ENCODE peak calls at places on chromosome 7, in eight cellular contexts. J is body of pancreas, O is tibial nerve, Z is tibial artery, E is hepatocyte, S is heart right ventricle, N is PC-3, Q is GM23248. W is an unnamed sample. For H3K4me1, the result is how much of the 10 kb centered on the place peaks cover.

GRCh38 chr7:4184653-4185052 is 497.4 kb upstream of the FOXK1 start:
- DNase-seq in J (no peak), O (no peak), Z (no peak), E (no peak), S (no peak), N (no peak), Q (no peak), W (no peak)

GRCh38 chr7:122301858-122302745 is 2.4 kb downstream of the FEZF1 start:
- DNase-seq in J (no peak), O (no peak), Z (no peak), E (peak), S (no peak), N (no peak), Q (peak), W (no peak)

GRCh38 chr7:18086165-18087030 is 58.8 kb upstream of the PRPS1L1 start:
- DNase-seq in J (peak), O (no peak), Z (peak), E (peak), S (peak), N (peak), Q (peak), W (peak)

GRCh38 chr7:38863609-38864291 is 45.2 kb downstream of the VPS41 start:
- DNase-seq in J (peak), O (no peak), Z (no peak), E (peak), S (no peak), N (peak), Q (no peak), W (no peak)

GRCh38 chr7:85829817-85830432 is 643.1 kb upstream of the SEMA3D start:
- DNase-seq in J (no peak), O (no peak), Z (no peak), E (peak), S (no peak), N (peak), Q (peak), W (no peak)

GRCh38 chr7:105934577-105935185 is 28.4 kb upstream of the CDHR3 start:
- DNase-seq in J (peak), O (no peak), Z (no peak), E (peak), S (no peak), N (peak), Q (peak), W (no peak)

GRCh38 chr7:74405191-74405898 is 48.4 kb upstream of the GTF2IRD1 start:
- DNase-seq in J (no peak), O (no peak), Z (no peak), E (no peak), S (peak), N (no peak), Q (peak), W (peak)

GRCh38 chr7:17298102-17298839 is at the start of gene AHR:
- DNase-seq in J (peak), O (peak), Z (peak), E (peak), S (peak), N (peak), Q (peak), W (peak)

GRCh38 chr7:112173214-112173905 is 32.8 kb downstream of the DOCK4 start:
- DNase-seq in J (no peak), O (no peak), Z (no peak), E (no peak), S (no peak), N (no peak), Q (no peak), W (peak)

GRCh38 chr7:29146082-29146706 is at the start of gene CPVL:
- DNase-seq in J (peak), O (peak), Z (peak), E (peak), S (peak), N (peak), Q (peak), W (peak)

GRCh38 chr7:104207348-104207730 is 474 bp downstream of the ORC5 start:
- DNase-seq in J (no peak), O (no peak), Z (no peak), E (no peak), S (no peak), N (peak), Q (peak), W (no peak)

GRCh38 chr7:66413379-66414114 is 208.4 kb downstream of the TPST1 start:
- DNase-seq in J (peak), O (peak), Z (peak), E (peak), S (peak), N (peak), Q (peak), W (peak)

GRCh38 chr7:3321745-3322144 is 20.7 kb downstream of the SDK1 start:
- DNase-seq in J (no peak), O (no peak), Z (no peak), E (no peak), S (no peak), N (no peak), Q (no peak), W (no peak)

GRCh38 chr7:87231715-87232114 is 12.2 kb upstream of the TMEM243 start:
- DNase-seq in J (no peak), O (no peak), Z (no peak), E (no peak), S (no peak), N (no peak), Q (no peak), W (no peak)

GRCh38 chr7:27361522-27361921 is 118.9 kb downstream of the EVX1 start:
- DNase-seq in J (no peak), O (no peak), Z (no peak), E (peak), S (no peak), N (no peak), Q (no peak), W (no peak)

GRCh38 chr7:35249537-35249907 is 4.4 kb downstream of the TBX20 start:
- DNase-seq in J (no peak), O (no peak), Z (no peak), E (no peak), S (no peak), N (peak), Q (no peak), W (peak)

GRCh38 chr7:44632196-44632595 is 25.8 kb downstream of the OGDH start:
- DNase-seq in J (no peak), O (no peak), Z (no peak), E (no peak), S (no peak), N (no peak), Q (no peak), W (no peak)
- H3K4me1 ChIP-seq in J (under half), O (half or more), Z (under half), E (half or more), S (half or more), N (under half), Q (under half), W (under half)

DNA sequence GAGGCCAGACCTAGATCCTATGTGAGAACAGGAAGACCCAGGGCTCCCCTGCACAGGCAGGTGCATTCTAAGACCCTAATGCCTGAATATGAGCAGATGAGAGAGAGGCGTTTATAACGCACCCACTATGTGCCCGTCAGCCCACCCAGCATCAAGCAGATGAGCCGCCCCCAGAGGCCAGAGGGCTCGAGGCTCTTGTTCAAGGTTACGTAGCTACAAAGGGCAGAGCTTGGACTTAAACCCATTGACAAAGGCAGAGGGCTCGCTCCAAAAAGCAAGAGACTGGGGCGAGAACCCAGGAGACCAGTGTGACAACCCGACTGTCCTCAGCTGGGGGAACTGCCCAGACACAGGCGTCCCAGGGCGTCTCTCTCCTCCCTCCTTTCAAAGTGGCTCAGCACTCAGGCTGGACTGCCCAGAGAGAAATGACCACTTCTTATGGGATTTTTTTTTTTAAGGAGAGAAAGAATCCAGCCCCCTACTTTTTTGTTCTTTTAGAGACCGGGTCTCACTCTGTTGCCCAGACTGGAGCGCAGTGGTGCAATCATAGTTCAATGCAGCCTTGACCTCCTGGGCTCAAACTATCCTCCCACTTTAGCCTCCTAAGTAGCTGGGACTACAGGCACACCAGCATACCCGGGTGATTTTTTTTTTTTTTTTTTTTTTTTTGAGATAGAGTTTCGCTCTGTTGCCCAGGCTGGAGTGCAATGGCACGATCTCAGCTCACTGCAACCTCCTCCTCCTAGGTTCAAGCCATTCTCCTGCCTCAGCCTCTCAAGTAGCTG is 40.1 kb downstream of the TNRC18 start:
- DNase-seq in J (no peak), O (no peak), Z (no peak), E (no peak), S (no peak), N (no peak), Q (no peak), W (no peak)
- H3K4me1 ChIP-seq in J (under half), O (half or more), Z (half or more), E (under half), S (under half), N (under half), Q (under half), W (under half)

GRCh38 chr7:134727711-134728110 is 51.7 kb upstream of the CALD1 start:
- DNase-seq in J (no peak), O (no peak), Z (no peak), E (no peak), S (no peak), N (no peak), Q (peak), W (no peak)

GRCh38 chr7:134722786-134723322 is 56.6 kb upstream of the CALD1 start:
- DNase-seq in J (no peak), O (no peak), Z (no peak), E (no peak), S (no peak), N (no peak), Q (no peak), W (no peak)

GRCh38 chr7:134723904-134724303 is 55.5 kb upstream of the CALD1 start:
- DNase-seq in J (no peak), O (no peak), Z (no peak), E (no peak), S (no peak), N (no peak), Q (no peak), W (no peak)

GRCh38 chr7:134726581-134726980 is 52.9 kb upstream of the CALD1 start:
- DNase-seq in J (no peak), O (no peak), Z (no peak), E (no peak), S (no peak), N (no peak), Q (peak), W (no peak)

GRCh38 chr7:134724606-134725005 is 54.8 kb upstream of the CALD1 start:
- DNase-seq in J (no peak), O (no peak), Z (no peak), E (no peak), S (no peak), N (peak), Q (peak), W (peak)
- H3K4me1 ChIP-seq in J (under half), O (half or more), Z (under half), E (under half), S (under half), N (under half), Q (under half), W (under half)

DNA sequence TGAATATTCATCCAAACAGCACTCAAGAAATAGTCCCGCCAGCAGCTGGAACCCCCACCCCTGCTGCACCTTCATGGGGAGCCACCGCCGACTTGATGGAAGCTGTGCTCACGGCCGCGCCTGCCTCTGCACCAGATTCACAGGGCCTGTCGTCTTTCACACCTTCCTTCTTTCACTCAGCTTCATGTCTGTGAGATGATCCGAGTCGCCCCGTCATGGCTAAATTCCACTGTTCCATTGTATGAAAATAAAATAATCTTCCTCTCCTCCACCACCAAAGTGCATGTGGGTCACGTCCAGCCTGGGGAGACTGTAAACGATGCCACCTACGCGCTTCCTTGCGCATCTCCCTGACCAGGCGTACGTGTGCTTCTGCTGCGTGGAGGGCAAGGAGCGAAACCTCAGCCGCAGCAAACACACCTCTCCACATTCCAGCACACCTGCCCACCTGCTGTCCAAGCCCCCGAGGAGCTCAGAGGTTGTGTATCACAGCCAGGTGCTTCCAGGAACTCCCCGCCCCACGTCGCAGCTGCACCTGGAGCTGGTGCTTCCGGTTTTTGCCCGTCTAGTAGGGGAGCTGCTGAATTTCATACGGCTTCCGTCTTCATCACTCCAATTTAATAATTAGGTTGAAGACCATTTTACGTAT is 137.0 kb downstream of the PTPRN2 start:
- DNase-seq in J (no peak), O (no peak), Z (peak), E (no peak), S (no peak), N (no peak), Q (no peak), W (no peak)
- H3K4me1 ChIP-seq in J (under half), O (under half), Z (under half), E (under half), S (under half), N (under half), Q (under half), W (under half)

DNA sequence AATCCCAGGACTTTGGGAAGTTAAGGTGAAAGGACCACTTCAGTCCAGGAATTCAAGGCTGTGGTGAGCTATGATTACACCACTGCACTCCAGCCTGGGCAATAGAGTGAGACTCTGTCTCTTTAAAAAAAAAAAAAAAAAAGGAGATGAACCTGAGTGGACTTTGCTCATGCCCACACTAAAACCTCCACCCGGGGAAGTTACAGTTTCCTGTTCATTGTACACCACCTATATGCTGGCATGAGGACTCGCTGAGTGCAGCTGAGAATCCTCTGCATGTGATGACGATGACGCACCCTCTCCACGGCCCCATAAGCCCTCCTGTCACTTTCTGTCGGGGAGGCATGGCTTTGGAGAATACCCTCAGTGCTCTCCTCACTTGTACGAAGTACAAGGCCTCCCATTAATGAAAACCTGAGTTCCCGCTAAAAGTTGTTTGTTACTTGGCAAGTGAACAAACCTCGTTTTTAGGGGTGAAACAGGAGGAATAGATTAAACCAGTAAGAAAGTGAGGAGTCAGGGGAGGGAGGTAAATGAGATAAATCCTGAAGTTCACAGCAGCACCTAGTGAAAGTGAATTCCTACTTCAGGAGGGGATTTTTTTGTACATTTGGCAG is 15.9 kb downstream of the TMEM176B start:
- DNase-seq in J (peak), O (no peak), Z (no peak), E (peak), S (no peak), N (no peak), Q (no peak), W (no peak)
- H3K4me1 ChIP-seq in J (under half), O (half or more), Z (under half), E (half or more), S (under half), N (under half), Q (under half), W (under half)

DNA sequence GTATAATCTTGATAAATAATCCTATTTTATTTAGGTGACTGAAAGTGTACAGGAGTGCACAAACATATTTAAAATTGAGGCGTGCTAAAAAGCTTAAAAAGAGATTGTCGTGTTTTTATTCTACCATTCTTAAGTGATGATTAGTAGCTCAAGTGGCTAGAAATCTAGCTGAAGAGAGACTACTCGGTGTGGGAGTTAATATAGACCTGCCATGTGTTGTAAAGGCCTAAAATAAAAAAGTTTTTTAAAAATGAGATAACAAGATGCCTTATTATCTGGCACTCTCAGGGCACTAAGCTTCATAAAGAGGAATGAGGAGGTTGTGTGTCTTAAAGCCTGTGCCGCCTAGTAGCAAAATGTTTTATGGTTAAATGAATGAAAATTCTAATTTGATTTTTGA is 1.7 kb downstream of the CAPZA2 start:
- DNase-seq in J (no peak), O (no peak), Z (no peak), E (no peak), S (no peak), N (no peak), Q (peak), W (no peak)
- H3K4me1 ChIP-seq in J (under half), O (under half), Z (under half), E (under half), S (under half), N (under half), Q (under half), W (under half)

DNA sequence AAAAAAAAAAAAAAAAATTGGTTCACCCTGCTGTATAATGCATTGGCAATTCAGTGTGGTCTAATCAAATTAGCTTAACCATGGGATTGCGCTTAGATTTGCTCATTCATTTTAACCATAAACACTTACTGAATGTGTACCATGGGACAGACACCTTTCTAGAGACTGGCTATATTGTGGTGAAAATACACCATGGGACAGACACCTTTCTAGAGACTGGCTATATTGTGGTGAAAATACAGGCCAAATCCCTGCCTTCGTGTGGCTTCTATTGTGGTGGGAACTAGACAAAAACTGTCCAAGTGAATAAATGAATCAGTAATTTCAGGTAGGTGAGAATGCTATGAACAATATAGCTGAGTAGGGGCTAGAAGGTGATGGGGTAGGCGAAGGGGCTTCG is 10.2 kb upstream of the REPIN1 start:
- DNase-seq in J (no peak), O (no peak), Z (peak), E (no peak), S (no peak), N (no peak), Q (no peak), W (no peak)
- H3K4me1 ChIP-seq in J (under half), O (under half), Z (under half), E (under half), S (under half), N (under half), Q (under half), W (under half)

GRCh38 chr7:46775776-46776175 is 806.1 kb downstream of the TNS3 start:
- DNase-seq in J (no peak), O (no peak), Z (no peak), E (no peak), S (no peak), N (peak), Q (peak), W (no peak)

GRCh38 chr7:46772740-46773139 is 809.2 kb downstream of the TNS3 start:
- DNase-seq in J (no peak), O (no peak), Z (peak), E (no peak), S (no peak), N (no peak), Q (no peak), W (no peak)

GRCh38 chr7:46776790-46777189 is 805.1 kb downstream of the TNS3 start:
- DNase-seq in J (no peak), O (no peak), Z (no peak), E (no peak), S (no peak), N (peak), Q (peak), W (no peak)

GRCh38 chr7:46775020-46775419 is 806.9 kb downstream of the TNS3 start:
- DNase-seq in J (no peak), O (no peak), Z (no peak), E (no peak), S (no peak), N (no peak), Q (peak), W (no peak)

DNA sequence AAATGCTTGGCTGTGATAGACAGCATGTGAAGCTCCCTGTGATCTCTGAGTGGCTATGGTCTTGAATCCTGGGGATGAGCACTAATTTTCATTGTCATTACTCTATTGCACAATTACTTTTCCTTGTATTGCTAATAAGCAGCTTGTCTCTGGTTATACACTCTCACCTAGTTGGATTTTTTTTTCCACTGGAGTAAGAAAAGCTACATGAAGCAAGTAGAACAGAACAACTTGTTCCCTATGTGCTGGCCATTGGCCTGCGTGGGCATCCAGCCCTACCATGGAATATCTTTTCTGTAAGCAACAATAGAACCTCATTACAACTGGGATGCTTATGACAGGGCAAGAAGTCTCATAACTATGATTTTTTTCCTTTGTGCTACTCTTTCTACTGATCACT is 807.4 kb downstream of the TNS3 start:
- DNase-seq in J (no peak), O (no peak), Z (peak), E (no peak), S (peak), N (no peak), Q (no peak), W (no peak)
- H3K4me1 ChIP-seq in J (under half), O (under half), Z (under half), E (under half), S (under half), N (under half), Q (under half), W (under half)

W was measured in BE2C.